ENCODE peak calls at places on chromosome 1, in ten cellular contexts. K is suprapubic skin, I is GM12865, Z is psoas muscle, E is lower lobe of right lung, H is tibial nerve, G is coronary artery, S is spleen, B is A549, V is transverse colon. D is an unnamed sample.

GRCh38 chr1:54375331-54376084 is 30.7 kb downstream of the SSBP3 start:
- DNase-seq in K (no peak), I (peak), Z (no peak), E (no peak), H (no peak), G (no peak), S (peak), B (no peak), V (no peak), D (no peak)

GRCh38 chr1:7378346-7379130 is 392.6 kb upstream of the VAMP3 start:
- DNase-seq in K (no peak), I (no peak), Z (no peak), E (no peak), H (no peak), G (peak), S (peak), B (no peak), V (no peak), D (no peak)

GRCh38 chr1:75134656-75134938 is 409 bp downstream of the LHX8 start:
- DNase-seq in K (no peak), I (no peak), Z (no peak), E (no peak), H (no peak), G (no peak), S (no peak), B (no peak), V (no peak), D (no peak)

GRCh38 chr1:193558491-193559028 is 372.1 kb upstream of the B3GALT2 start:
- DNase-seq in K (no peak), I (no peak), Z (no peak), E (no peak), H (no peak), G (no peak), S (no peak), B (peak), V (no peak), D (peak)

GRCh38 chr1:200165493-200166220 is 138.1 kb downstream of the NR5A2 start:
- DNase-seq in K (no peak), I (peak), Z (no peak), E (no peak), H (no peak), G (no peak), S (no peak), B (no peak), V (no peak), D (no peak)

GRCh38 chr1:103112535-103112934 is 4.2 kb upstream of the COL11A1 start:
- DNase-seq in K (no peak), I (no peak), Z (no peak), E (no peak), H (no peak), G (no peak), S (no peak), B (no peak), V (no peak), D (no peak)

GRCh38 chr1:227541796-227542152 is 21.6 kb upstream of the ZNF678 start:
- DNase-seq in K (peak), I (no peak), Z (no peak), E (no peak), H (no peak), G (no peak), S (no peak), B (no peak), V (peak), D (no peak)

GRCh38 chr1:58809327-58810040 is 25.6 kb upstream of the JUN start:
- DNase-seq in K (no peak), I (no peak), Z (no peak), E (peak), H (no peak), G (no peak), S (no peak), B (no peak), V (no peak), D (peak)

GRCh38 chr1:3454811-3455618 is 550 bp downstream of the ARHGEF16 start:
- DNase-seq in K (no peak), I (no peak), Z (peak), E (peak), H (no peak), G (no peak), S (no peak), B (no peak), V (peak), D (no peak)

GRCh38 chr1:239719642-239720258 is 333.4 kb downstream of the CHRM3 start:
- DNase-seq in K (no peak), I (no peak), Z (no peak), E (no peak), H (no peak), G (no peak), S (no peak), B (no peak), V (peak), D (no peak)
- H3K4me3 ChIP-seq in K (no peak), I (no peak), Z (no peak), E (peak), H (no peak), G (peak), S (peak), B (no peak), V (no peak), D (no peak)

DNA sequence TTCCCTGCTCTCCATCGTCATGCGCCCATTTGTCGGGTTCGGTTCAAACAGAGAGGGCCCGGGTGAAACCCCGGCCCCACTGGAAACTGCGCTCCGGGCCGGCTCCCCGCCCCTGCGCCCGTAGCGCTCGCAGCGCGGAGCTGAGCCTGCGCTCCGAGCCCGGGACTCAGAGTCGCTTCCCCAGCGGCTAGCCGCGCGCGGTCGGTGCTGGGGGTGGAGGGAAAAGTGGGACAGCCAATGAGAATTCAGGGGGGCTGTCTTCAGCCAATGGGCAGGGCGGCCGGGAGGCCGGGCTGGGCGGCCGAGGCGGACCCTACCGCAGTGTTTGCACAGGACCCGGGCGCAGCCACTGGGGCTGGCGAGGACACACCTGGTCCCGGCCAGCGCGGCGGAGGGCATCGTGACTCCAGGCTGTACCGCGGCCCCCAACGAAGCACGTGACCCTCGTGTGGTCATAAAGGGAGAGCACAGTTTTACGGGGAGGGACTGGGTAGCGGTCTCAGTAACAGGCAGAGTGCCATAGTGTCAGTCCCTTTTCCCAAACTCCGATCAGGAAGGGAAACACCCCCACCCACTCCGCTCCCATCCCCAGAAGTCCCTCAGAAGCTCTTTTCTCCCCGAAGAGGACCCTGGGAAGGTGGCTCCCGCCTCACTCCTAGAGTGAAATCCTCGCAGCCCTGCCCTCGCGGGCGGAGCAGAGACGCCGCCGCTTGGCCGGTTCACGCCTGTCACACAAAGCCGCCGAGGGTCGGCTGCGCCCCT is at the start of gene INKA2:
- DNase-seq in K (peak), I (peak), Z (peak), E (peak), H (peak), G (peak), S (peak), B (peak), V (peak), D (peak)
- TF ChIP-seq CTCF in K (no peak), I (no peak), Z (no peak), E (no peak), H (peak), G (no peak), S (no peak), B (no peak), V (peak), D (no peak)

DNA sequence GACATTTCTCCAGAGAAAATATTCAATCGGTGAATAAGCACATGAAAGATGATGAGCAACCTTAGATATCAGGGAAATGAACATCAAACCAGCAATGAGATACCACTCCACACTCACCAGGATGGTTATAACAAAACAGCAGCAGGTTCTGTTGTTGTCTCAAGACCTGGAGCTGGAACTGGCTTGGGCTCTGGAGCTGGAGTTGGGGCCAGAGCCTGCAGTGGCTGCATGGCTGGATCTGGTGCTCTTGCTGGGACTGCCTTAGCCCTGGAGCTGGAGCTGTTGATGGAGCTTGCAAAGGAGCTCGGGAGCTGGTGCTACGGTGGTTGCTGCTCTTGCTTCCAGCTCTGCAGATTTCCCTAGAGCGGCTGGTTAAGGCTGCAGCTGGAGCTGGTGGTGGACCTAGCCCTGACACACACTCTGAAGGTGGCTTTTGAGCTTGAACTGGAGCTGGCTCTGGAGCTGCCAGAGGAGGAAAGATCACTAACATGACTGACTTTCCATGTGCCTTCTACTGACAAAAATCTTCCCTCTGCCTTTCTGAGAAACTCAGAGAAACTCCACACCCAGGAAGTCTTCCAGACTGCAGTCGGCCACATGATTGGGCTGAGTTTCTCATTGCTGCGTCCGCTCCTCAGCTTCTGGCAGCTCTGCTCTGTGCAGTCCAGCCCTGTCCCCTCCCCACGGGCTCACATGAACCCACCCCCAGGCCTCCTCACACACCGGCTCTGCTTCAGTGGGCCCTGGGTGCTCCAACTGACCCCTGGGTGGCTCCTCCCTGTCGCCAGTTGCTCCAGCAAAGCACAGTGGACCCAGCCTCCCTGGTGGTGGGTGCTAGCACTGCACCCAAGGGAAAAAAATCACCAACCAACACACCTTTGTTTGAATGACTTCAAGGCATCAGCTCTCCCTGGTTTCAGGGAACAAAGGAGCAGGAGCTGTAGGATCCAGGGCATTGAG is 139.1 kb upstream of the FMN2 start:
- DNase-seq in K (no peak), I (peak), Z (no peak), E (no peak), H (no peak), G (no peak), S (no peak), B (peak), V (no peak), D (no peak)
- H3K4me3 ChIP-seq in K (no peak), I (no peak), Z (no peak), E (no peak), H (no peak), G (no peak), S (no peak), B (no peak), V (no peak), D (no peak)

GRCh38 chr1:220318673-220319072 is 46.4 kb upstream of the RAB3GAP2 start:
- DNase-seq in K (no peak), I (no peak), Z (no peak), E (no peak), H (no peak), G (no peak), S (no peak), B (no peak), V (no peak), D (no peak)
- TF ChIP-seq CTCF in K (no peak), I (no peak), Z (no peak), E (no peak), H (no peak), G (no peak), S (no peak), B (no peak), V (no peak), D (no peak)

DNA sequence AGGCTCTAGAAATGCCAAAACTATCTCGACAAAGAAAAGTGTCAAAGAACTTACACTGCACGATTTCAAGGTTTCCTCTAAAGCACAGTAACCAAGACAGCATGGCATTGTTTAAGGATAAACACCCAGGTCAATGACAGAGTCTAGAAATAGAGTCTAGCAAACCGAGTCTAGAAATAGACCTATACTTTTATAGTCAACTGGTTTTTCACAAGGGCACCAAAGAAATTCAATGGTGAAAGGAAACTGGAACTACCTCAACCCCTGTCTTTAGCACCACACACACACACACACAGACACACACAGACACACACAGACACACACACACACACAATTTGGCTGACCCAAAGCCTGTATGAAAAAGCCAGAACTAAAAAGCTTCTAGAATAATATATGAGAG is 67.1 kb upstream of the PGBD5 start:
- DNase-seq in K (no peak), I (no peak), Z (no peak), E (no peak), H (no peak), G (no peak), S (no peak), B (no peak), V (no peak), D (no peak)
- H3K4me3 ChIP-seq in K (no peak), I (no peak), Z (no peak), E (no peak), H (no peak), G (no peak), S (no peak), B (no peak), V (no peak), D (no peak)

GRCh38 chr1:28817133-28817532 is 5.2 kb downstream of the OPRD1 start:
- DNase-seq in K (no peak), I (no peak), Z (no peak), E (no peak), H (no peak), G (no peak), S (no peak), B (no peak), V (no peak), D (no peak)

GRCh38 chr1:28819020-28819419 is 7.0 kb downstream of the OPRD1 start:
- DNase-seq in K (no peak), I (no peak), Z (no peak), E (no peak), H (no peak), G (no peak), S (no peak), B (no peak), V (no peak), D (no peak)

GRCh38 chr1:28812669-28813468 is 899 bp downstream of the OPRD1 start:
- DNase-seq in K (no peak), I (no peak), Z (no peak), E (no peak), H (no peak), G (no peak), S (no peak), B (no peak), V (no peak), D (no peak)

GRCh38 chr1:28813931-28814465 is 2.0 kb downstream of the OPRD1 start:
- DNase-seq in K (no peak), I (no peak), Z (no peak), E (no peak), H (no peak), G (no peak), S (no peak), B (no peak), V (no peak), D (no peak)

DNA sequence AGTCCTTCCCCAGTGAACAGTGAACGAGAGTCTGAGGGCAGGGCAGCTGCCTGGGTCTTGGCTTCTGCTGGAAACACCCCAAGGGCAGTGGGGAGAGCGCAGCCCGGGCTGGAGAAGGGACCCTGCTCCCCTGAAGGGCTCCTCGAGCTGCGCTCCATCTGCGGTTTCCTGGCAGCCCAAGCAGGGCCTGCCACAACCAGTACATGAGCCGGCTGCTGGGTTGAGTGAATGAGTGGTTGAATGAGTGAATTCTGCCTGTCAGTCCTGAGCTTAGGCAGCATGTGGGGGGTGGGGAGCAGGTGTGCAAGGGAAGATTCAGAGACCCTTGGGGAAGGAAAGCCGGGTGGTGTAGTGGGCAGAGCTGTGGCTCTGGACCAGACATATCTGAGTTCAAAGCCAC is 3.6 kb downstream of the OPRD1 start:
- DNase-seq in K (no peak), I (no peak), Z (no peak), E (no peak), H (no peak), G (no peak), S (no peak), B (no peak), V (no peak), D (peak)
- TF ChIP-seq CTCF in K (no peak), I (no peak), Z (no peak), E (no peak), H (no peak), G (no peak), S (no peak), B (no peak), V (no peak), D (no peak)

GRCh38 chr1:154405762-154406571 is 824 bp downstream of the IL6R start:
- DNase-seq in K (peak), I (peak), Z (peak), E (peak), H (peak), G (peak), S (peak), B (peak), V (peak), D (peak)
- H3K4me3 ChIP-seq in K (peak), I (peak), Z (peak), E (peak), H (peak), G (peak), S (peak), B (peak), V (peak), D (peak)

DNA sequence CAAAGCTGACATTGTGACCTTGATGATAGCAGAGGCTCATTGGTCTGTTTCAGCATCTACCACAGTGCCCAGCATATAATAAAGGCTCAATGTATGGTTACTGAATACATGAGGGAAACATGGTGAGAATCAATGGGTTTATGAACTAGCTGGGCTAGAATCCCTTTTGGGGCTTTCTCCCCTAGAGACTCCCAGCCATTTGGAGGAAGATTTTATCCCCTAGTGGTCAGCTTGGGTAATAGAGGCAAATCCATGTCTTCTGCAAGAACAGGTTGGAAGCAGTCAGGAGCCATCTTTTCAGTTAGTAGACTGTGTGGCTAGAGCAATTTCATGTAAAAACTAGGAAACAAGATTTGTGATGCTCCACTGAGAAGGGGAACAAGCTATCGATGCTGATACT is 15.8 kb upstream of the REG4 start:
- DNase-seq in K (no peak), I (peak), Z (no peak), E (no peak), H (no peak), G (no peak), S (no peak), B (peak), V (no peak), D (peak)
- TF ChIP-seq CTCF in K (no peak), I (peak), Z (no peak), E (peak), H (no peak), G (no peak), S (no peak), B (no peak), V (peak), D (peak)

GRCh38 chr1:111476761-111477309 is 3.1 kb downstream of the C1orf162 start:
- DNase-seq in K (no peak), I (peak), Z (no peak), E (no peak), H (no peak), G (no peak), S (no peak), B (no peak), V (no peak), D (no peak)
- H3K4me3 ChIP-seq in K (no peak), I (no peak), Z (no peak), E (no peak), H (no peak), G (no peak), S (no peak), B (no peak), V (no peak), D (no peak)

D was measured in epithelial cell of esophagus.